ENCODE peak calls at places on chromosomes 12 and 14, in four cellular contexts. F, J, T and H are unnamed samples.

GRCh38 chr14:60092516-60092915 is 793 bp downstream of the PCNX4 start:
- DNase-seq in F (no peak), J (peak), T (peak), H (no peak)

GRCh38 chr12:76790564-76791552 is 26.9 kb downstream of the ZDHHC17 start:
- DNase-seq in F (no peak), J (peak), T (peak), H (no peak)

GRCh38 chr12:112349440-112349839 is 32.8 kb downstream of the HECTD4 start:
- DNase-seq in F (no peak), J (no peak), T (no peak), H (no peak)

GRCh38 chr12:51009038-51009437 is 17.1 kb downstream of the SLC11A2 start:
- DNase-seq in F (peak), J (no peak), T (no peak), H (no peak)

GRCh38 chr12:102454808-102455760 is 25.3 kb downstream of the IGF1 start:
- DNase-seq in F (no peak), J (no peak), T (no peak), H (no peak)

GRCh38 chr12:207804-208203 is 6.2 kb downstream of the SLC6A12 start:
- DNase-seq in F (no peak), J (no peak), T (no peak), H (no peak)

GRCh38 chr14:77140937-77141591 is 527 bp downstream of the ZDHHC22 start:
- DNase-seq in F (no peak), J (peak), T (no peak), H (no peak)

GRCh38 chr12:68348419-68348818 is 16.3 kb upstream of the MDM1 start:
- DNase-seq in F (no peak), J (no peak), T (no peak), H (no peak)

GRCh38 chr12:103928736-103929050 is 1.5 kb upstream of the HSP90B1 start:
- DNase-seq in F (peak), J (no peak), T (no peak), H (peak)

GRCh38 chr14:74324945-74325361 is 22.2 kb upstream of the ABCD4 start:
- DNase-seq in F (no peak), J (peak), T (peak), H (no peak)

GRCh38 chr12:128463881-128464280 is 196.9 kb downstream of the TMEM132C start:
- DNase-seq in F (no peak), J (no peak), T (no peak), H (no peak)

GRCh38 chr12:48525332-48525731 is at the start of gene OR8S1:
- DNase-seq in F (no peak), J (no peak), T (no peak), H (no peak)

GRCh38 chr12:62581288-62582064 is 114.8 kb downstream of the MON2 start:
- DNase-seq in F (no peak), J (peak), T (peak), H (no peak)

GRCh38 chr14:104110491-104111209 is 25.1 kb downstream of the ASPG start:
- DNase-seq in F (no peak), J (no peak), T (no peak), H (peak)

GRCh38 chr14:52650774-52651173 is 44.6 kb downstream of the ERO1A start:
- DNase-seq in F (no peak), J (peak), T (no peak), H (no peak)